ENCODE peak calls at places on chromosomes 5 and 9, in seven cellular contexts. N, A, X, D, Q, W and T are unnamed samples.
A peak's percentile ranks its signal among the peaks of the same experiment; 100 is the strongest.

GRCh38 chr5:149630337-149630736 is 49.0 kb downstream of the ARHGEF37 start:
- DNase-seq in W (no peak), Q (no peak), D (no peak), N (no peak), X (no peak), A (no peak), T (no peak)

GRCh38 chr9:6305954-6306563 is 22.1 kb upstream of the TPD52L3 start:
- DNase-seq in N (no peak), X (no peak), W (peak; percentile 81), Q (peak; percentile 50), A (peak; percentile 39), D (peak; percentile 65), T (peak; percentile 65)

GRCh38 chr5:168962323-168962722 is 338.6 kb downstream of the SLIT3 start:
- DNase-seq in N (no peak), D (no peak), X (no peak), Q (no peak), A (no peak), W (no peak), T (peak; percentile 27)

GRCh38 chr9:80995759-80996158 is 693.6 kb downstream of the TLE1 start:
- DNase-seq in Q (peak; percentile 60), N (no peak), W (peak; percentile 67), A (no peak), D (peak; percentile 24), X (no peak), T (peak; percentile 47)

GRCh38 chr5:74543162-74543995 is 97.1 kb downstream of the ENC1 start:
- DNase-seq in X (no peak), A (no peak), N (no peak), W (peak; percentile 74), Q (peak; percentile 80), D (peak; percentile 70), T (peak; percentile 87)

GRCh38 chr9:35396560-35397215 is 93.2 kb upstream of the RUSC2 start:
- DNase-seq in Q (no peak), A (no peak), D (no peak), N (peak; percentile 44), X (no peak), W (no peak), T (no peak)

GRCh38 chr9:18793122-18793521 is 239.9 kb downstream of the SAXO1 start:
- DNase-seq in W (no peak), A (peak; percentile 17), X (no peak), D (no peak), Q (no peak), N (no peak), T (no peak)

GRCh38 chr5:4541334-4541733 is 598.8 kb upstream of the ADAMTS16 start:
- DNase-seq in X (no peak), W (no peak), D (no peak), N (no peak), Q (no peak), A (no peak), T (no peak)

GRCh38 chr9:70574222-70574837 is 159.9 kb upstream of the KLF9 start:
- DNase-seq in X (peak; percentile 66), D (peak; percentile 88), Q (peak; percentile 76), N (no peak), A (no peak), W (peak; percentile 56), T (peak; percentile 94)

GRCh38 chr9:38621434-38622082 is 1.2 kb upstream of the ANKRD18A start:
- DNase-seq in D (no peak), A (peak; percentile 65), Q (no peak), X (no peak), N (no peak), W (no peak), T (no peak)

GRCh38 chr9:100679834-100680233 is 102.0 kb downstream of the CAVIN4 start:
- DNase-seq in X (no peak), A (no peak), D (no peak), Q (no peak), N (no peak), W (no peak), T (no peak)

GRCh38 chr5:177098772-177099152 is 12.0 kb downstream of the FGFR4 start:
- DNase-seq in A (no peak), D (peak; percentile 93), N (no peak), X (no peak), Q (peak; percentile 68), W (no peak), T (no peak)

GRCh38 chr5:175853573-175854230 is 17.7 kb upstream of the CPLX2 start:
- DNase-seq in N (no peak), X (peak; percentile 28), A (no peak), Q (no peak), W (no peak), D (no peak), T (no peak)

GRCh38 chr5:170584003-170584402 is 80.2 kb downstream of the KCNIP1 start:
- DNase-seq in X (no peak), N (no peak), Q (no peak), D (no peak), A (no peak), W (no peak), T (no peak)

GRCh38 chr5:162217037-162217436 is 149.5 kb downstream of the GABRG2 start:
- DNase-seq in N (no peak), X (no peak), W (no peak), A (no peak), D (no peak), Q (no peak), T (no peak)

GRCh38 chr5:162324356-162324755 is 256.8 kb downstream of the GABRG2 start:
- DNase-seq in W (no peak), X (no peak), Q (no peak), N (no peak), D (no peak), A (no peak), T (no peak)

GRCh38 chr5:154593091-154593490 is 115.1 kb upstream of the HAND1 start:
- DNase-seq in A (no peak), Q (peak; percentile 56), W (peak; percentile 66), N (no peak), X (no peak), D (peak; percentile 83), T (peak; percentile 76)

GRCh38 chr9:87787735-87788134 is 61.8 kb downstream of the CTSL start:
- DNase-seq in Q (no peak), D (no peak), A (no peak), X (no peak), W (peak; percentile 7), N (no peak), T (peak; percentile 69)

GRCh38 chr5:128358826-128359225 is 179.2 kb downstream of the FBN2 start:
- DNase-seq in A (no peak), W (no peak), Q (peak; percentile 23), N (no peak), X (no peak), D (peak; percentile 29), T (peak; percentile 53)

GRCh38 chr9:82334286-82334685 is 345.7 kb downstream of the SPATA31D1 start:
- DNase-seq in W (peak; percentile 27), A (no peak), Q (peak; percentile 65), N (no peak), D (peak; percentile 6), X (no peak), T (peak; percentile 90)

GRCh38 chr9:112051812-112052211 is 123.3 kb downstream of the SUSD1 start:
- DNase-seq in X (no peak), D (no peak), W (no peak), A (no peak), Q (no peak), N (no peak), T (peak; percentile 92)

DNA sequence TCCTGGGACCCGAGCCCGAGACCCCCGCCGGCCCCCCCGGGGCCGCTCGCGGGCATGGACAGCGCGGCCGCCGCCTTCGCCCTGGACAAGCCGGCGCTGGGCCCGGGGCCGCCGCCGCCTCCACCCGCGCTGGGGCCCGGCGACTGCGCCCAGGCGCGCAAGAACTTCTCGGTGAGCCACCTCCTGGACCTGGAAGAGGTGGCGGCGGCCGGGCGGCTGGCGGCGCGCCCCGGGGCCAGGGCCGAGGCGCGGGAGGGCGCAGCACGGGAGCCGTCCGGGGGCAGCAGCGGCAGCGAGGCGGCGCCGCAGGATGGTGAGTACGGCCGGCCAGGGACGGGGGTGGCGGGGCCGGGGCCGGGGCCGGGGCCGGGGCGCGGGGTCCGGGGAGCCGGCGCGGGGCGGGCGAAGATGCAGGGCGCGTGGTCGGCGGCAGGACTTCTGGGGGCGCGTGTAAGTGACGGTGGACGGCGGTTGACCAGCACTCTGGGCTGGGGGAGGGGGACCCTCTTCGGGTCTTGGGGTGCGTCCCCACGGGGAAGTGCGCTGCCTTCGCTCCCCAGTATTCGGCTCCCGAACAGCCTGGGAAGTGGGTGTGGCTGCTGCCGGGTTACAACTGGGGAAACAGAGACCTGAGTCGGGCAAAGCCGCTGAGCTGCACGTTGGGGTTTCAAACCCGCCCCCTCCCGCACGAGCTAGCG is 516 bp downstream of the PRRX2 start:
- DNase-seq in A (no peak), X (no peak), Q (no peak), W (no peak), D (no peak), N (no peak), T (no peak)
- TF ChIP-seq CTCF in A (no peak), X (no peak), Q (no peak), W (no peak), D (no peak), N (no peak), T (no peak)

DNA sequence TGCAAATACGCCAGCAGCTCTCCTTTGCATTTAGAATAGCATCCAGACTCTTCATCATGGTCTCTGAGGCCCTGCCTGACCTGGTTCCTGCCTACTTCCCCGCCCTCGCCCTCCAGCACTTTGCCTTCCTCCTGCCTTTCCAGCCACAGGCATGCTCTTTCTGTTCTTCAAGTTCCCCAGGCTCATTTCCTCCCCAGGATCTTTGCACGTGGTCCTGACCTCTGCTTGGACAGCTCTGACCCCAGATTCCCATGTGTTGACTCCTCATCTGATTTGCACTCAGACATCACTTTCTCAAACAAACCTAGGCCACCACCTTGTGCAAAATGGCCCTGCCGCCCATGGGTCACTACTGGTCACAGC is 173.2 kb downstream of the FGF1 start:
- DNase-seq in A (no peak), Q (peak; percentile 62), N (no peak), X (no peak), D (peak; percentile 69), W (peak; percentile 42), T (peak; percentile 51)
- TF ChIP-seq CTCF in A (no peak), Q (no peak), N (no peak), X (no peak), D (no peak), W (no peak), T (no peak)

DNA sequence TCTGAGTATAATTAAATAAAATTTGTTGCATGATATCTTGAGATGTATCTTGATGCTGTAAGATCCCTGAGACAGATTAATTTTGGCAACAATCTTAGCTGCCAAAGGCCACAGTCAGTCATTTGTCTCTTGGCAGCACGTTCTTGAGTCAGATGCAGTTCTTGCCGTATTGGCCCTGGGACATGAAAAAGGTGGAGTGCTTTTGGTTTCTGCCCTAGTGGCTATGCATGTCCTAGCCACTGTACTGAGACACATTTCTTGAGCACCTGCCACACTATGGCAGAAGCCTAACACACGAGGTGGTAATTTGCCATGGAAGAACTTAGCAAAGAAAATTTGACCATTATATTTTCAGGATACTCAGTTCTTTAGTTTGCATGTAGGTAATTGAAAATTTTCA is 45.0 kb upstream of the PHF2 start:
- DNase-seq in X (no peak), W (no peak), Q (peak; percentile 7), D (no peak), N (no peak), A (no peak), T (peak; percentile 22)
- TF ChIP-seq CTCF in X (no peak), W (peak; percentile 4), Q (no peak), D (no peak), N (peak; percentile 46), A (no peak), T (peak; percentile 9)

GRCh38 chr9:2179557-2179956 is 164.4 kb downstream of the SMARCA2 start:
- DNase-seq in D (no peak), Q (no peak), X (no peak), N (no peak), A (no peak), W (no peak), T (no peak)
- TF ChIP-seq CTCF in D (no peak), Q (no peak), X (no peak), N (no peak), A (no peak), W (no peak), T (no peak)

GRCh38 chr5:160970605-160971191 is 118.7 kb upstream of the ATP10B start:
- DNase-seq in X (no peak), A (peak; percentile 52), N (no peak), W (no peak), D (peak; percentile 1), Q (no peak), T (peak; percentile 49)
- TF ChIP-seq CTCF in X (no peak), A (no peak), N (peak; percentile 74), W (no peak), D (no peak), Q (no peak), T (peak; percentile 47)